ENCODE peak calls at places on chromosomes 16 and 17, in four cellular contexts. One of them, this sample, is unnamed.

GRCh38 chr17:51224615-51225262 is 35.1 kb downstream of the MBTD1 start:
- DNase-seq in PC-9: no peak
- DNase-seq in cardiac muscle cell: no peak
- DNase-seq in endothelial cell: no peak
- DNase-seq in this sample: no peak

GRCh38 chr16:85943702-85944101 is 44.7 kb downstream of the IRF8 start:
- DNase-seq in PC-9: no peak
- DNase-seq in cardiac muscle cell: no peak
- DNase-seq in endothelial cell: no peak
- DNase-seq in this sample: no peak

GRCh38 chr16:4272114-4272954 is 489 bp downstream of the TFAP4 start:
- DNase-seq in PC-9: peak; percentile 51
- DNase-seq in cardiac muscle cell: peak; percentile 40
- DNase-seq in endothelial cell: peak; percentile 46
- DNase-seq in this sample: peak; percentile 47

GRCh38 chr16:84885024-84885910 is 65.5 kb downstream of the CRISPLD2 start:
- DNase-seq in PC-9: no peak
- DNase-seq in cardiac muscle cell: peak; percentile 55
- DNase-seq in endothelial cell: no peak
- DNase-seq in this sample: peak; percentile 30

GRCh38 chr17:5380491-5381135 is 38.8 kb downstream of the NUP88 start:
- DNase-seq in PC-9: no peak
- DNase-seq in cardiac muscle cell: peak; percentile 5
- DNase-seq in endothelial cell: no peak
- DNase-seq in this sample: no peak

GRCh38 chr16:65469116-65469515 is 347.3 kb upstream of the CDH11 start:
- DNase-seq in PC-9: no peak
- DNase-seq in cardiac muscle cell: no peak
- DNase-seq in endothelial cell: no peak
- DNase-seq in this sample: no peak

GRCh38 chr16:68377667-68378420 is 67.0 kb downstream of the PRMT7 start:
- DNase-seq in PC-9: peak; percentile 31
- DNase-seq in cardiac muscle cell: peak; percentile 33
- DNase-seq in endothelial cell: no peak
- DNase-seq in this sample: peak; percentile 54

GRCh38 chr17:7781467-7781866 is 52.5 kb upstream of the KDM6B start:
- DNase-seq in PC-9: no peak
- DNase-seq in cardiac muscle cell: peak; percentile 32
- DNase-seq in endothelial cell: no peak
- DNase-seq in this sample: no peak

GRCh38 chr17:80786887-80787286 is 204.8 kb upstream of the CHMP6 start:
- DNase-seq in PC-9: no peak
- DNase-seq in cardiac muscle cell: no peak
- DNase-seq in endothelial cell: no peak
- DNase-seq in this sample: no peak

GRCh38 chr17:4858880-4859260 is 25.7 kb downstream of the MINK1 start:
- DNase-seq in PC-9: peak; percentile 84
- DNase-seq in cardiac muscle cell: peak; percentile 27
- DNase-seq in endothelial cell: no peak
- DNase-seq in this sample: peak; percentile 96

GRCh38 chr16:525520-526180 is 1.9 kb upstream of the CAPN15 start:
- DNase-seq in PC-9: peak; percentile 80
- DNase-seq in cardiac muscle cell: peak; percentile 68
- DNase-seq in endothelial cell: no peak
- DNase-seq in this sample: peak; percentile 95

GRCh38 chr16:2470603-2471015 is 488 bp upstream of the NTN3 start:
- DNase-seq in PC-9: no peak
- DNase-seq in cardiac muscle cell: no peak
- DNase-seq in endothelial cell: no peak
- DNase-seq in this sample: peak; percentile 56

GRCh38 chr16:83713597-83713996 is 94.2 kb upstream of the HSBP1 start:
- DNase-seq in PC-9: no peak
- DNase-seq in cardiac muscle cell: no peak
- DNase-seq in endothelial cell: no peak
- DNase-seq in this sample: no peak

GRCh38 chr17:32277284-32277683 is 11.7 kb downstream of the RHBDL3 start:
- DNase-seq in PC-9: no peak
- DNase-seq in cardiac muscle cell: peak; percentile 62
- DNase-seq in endothelial cell: peak; percentile 39
- DNase-seq in this sample: peak; percentile 25

GRCh38 chr16:22782299-22782698 is 31.7 kb upstream of the HS3ST2 start:
- DNase-seq in PC-9: no peak
- DNase-seq in cardiac muscle cell: no peak
- DNase-seq in endothelial cell: peak; percentile 39
- DNase-seq in this sample: no peak

GRCh38 chr16:53429221-53429943 is 4.9 kb upstream of the RBL2 start:
- DNase-seq in PC-9: peak; percentile 66
- DNase-seq in cardiac muscle cell: peak; percentile 84
- DNase-seq in endothelial cell: no peak
- DNase-seq in this sample: peak; percentile 72

GRCh38 chr17:77385750-77386501 is 245.2 kb downstream of the SEC14L1 start:
- DNase-seq in PC-9: no peak
- DNase-seq in cardiac muscle cell: peak; percentile 54
- DNase-seq in endothelial cell: no peak
- DNase-seq in this sample: no peak

GRCh38 chr16:8675183-8676159 is 1.1 kb downstream of the ABAT start:
- DNase-seq in PC-9: no peak
- DNase-seq in cardiac muscle cell: peak; percentile 18
- DNase-seq in endothelial cell: no peak
- DNase-seq in this sample: peak; percentile 21

GRCh38 chr17:80063815-80064585 is 27.6 kb downstream of the CCDC40 start:
- DNase-seq in PC-9: peak; percentile 55
- DNase-seq in cardiac muscle cell: peak; percentile 76
- DNase-seq in endothelial cell: no peak
- DNase-seq in this sample: peak; percentile 66

GRCh38 chr17:29747660-29748059 is 124.9 kb upstream of the CORO6 start:
- DNase-seq in PC-9: no peak
- DNase-seq in cardiac muscle cell: no peak
- DNase-seq in endothelial cell: no peak
- DNase-seq in this sample: no peak

GRCh38 chr17:78872486-78872885 is 30.5 kb downstream of the CEP295NL start:
- DNase-seq in PC-9: no peak
- DNase-seq in cardiac muscle cell: no peak
- DNase-seq in endothelial cell: no peak
- DNase-seq in this sample: no peak

GRCh38 chr16:67393111-67393789 is at the start of gene TPPP3:
- DNase-seq in PC-9: peak; percentile 83
- DNase-seq in cardiac muscle cell: peak; percentile 83
- DNase-seq in endothelial cell: peak; percentile 84
- DNase-seq in this sample: peak; percentile 36

GRCh38 chr17:44187131-44187899 is 543 bp downstream of the TMUB2 start:
- DNase-seq in PC-9: no peak
- DNase-seq in cardiac muscle cell: peak; percentile 61
- DNase-seq in endothelial cell: no peak
- DNase-seq in this sample: peak; percentile 48

GRCh38 chr16:50644730-50645129 is 36.4 kb downstream of the SNX20 start:
- DNase-seq in PC-9: peak; percentile 34
- DNase-seq in cardiac muscle cell: peak; percentile 60
- DNase-seq in endothelial cell: no peak
- DNase-seq in this sample: peak; percentile 50

GRCh38 chr16:66020061-66020460 is 346.4 kb upstream of the CDH5 start:
- DNase-seq in PC-9: no peak
- DNase-seq in cardiac muscle cell: no peak
- DNase-seq in endothelial cell: no peak
- DNase-seq in this sample: peak; percentile 37

GRCh38 chr17:17921192-17922082 is 50.8 kb downstream of the TOM1L2 start:
- DNase-seq in PC-9: peak; percentile 75
- DNase-seq in cardiac muscle cell: peak; percentile 95
- DNase-seq in endothelial cell: no peak
- DNase-seq in this sample: peak; percentile 78
- TF ChIP-seq CTCF in PC-9: no peak
- TF ChIP-seq CTCF in cardiac muscle cell: no peak
- TF ChIP-seq CTCF in endothelial cell: no peak
- TF ChIP-seq CTCF in this sample: no peak

GRCh38 chr17:64236827-64237403 is 26.1 kb downstream of the TEX2 start:
- DNase-seq in PC-9: no peak
- DNase-seq in cardiac muscle cell: no peak
- DNase-seq in endothelial cell: peak; percentile 18
- DNase-seq in this sample: no peak
- TF ChIP-seq CTCF in PC-9: peak; percentile 56
- TF ChIP-seq CTCF in cardiac muscle cell: peak; percentile 29
- TF ChIP-seq CTCF in endothelial cell: peak; percentile 57
- TF ChIP-seq CTCF in this sample: peak; percentile 23

DNA sequence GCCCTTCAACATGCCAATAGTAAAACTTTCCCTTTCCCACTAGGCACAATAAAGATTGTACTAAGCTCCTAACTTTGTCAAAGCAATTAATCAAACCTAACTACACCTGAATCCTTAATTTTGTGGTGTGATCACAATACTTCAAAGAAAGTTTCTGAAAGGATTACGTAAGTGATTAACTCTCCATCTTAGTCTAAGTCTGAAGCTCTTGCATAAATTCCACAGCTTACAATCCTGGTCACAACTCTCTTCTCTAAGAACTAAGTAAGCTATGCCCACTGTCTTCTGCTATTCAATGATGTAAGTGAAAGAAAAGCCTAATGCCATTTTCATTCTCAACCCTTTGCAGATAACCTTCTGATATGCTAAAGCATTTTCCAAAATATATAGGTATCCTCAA is 15.4 kb downstream of the SIAH1 start:
- DNase-seq in PC-9: no peak
- DNase-seq in cardiac muscle cell: no peak
- DNase-seq in endothelial cell: no peak
- DNase-seq in this sample: no peak
- TF ChIP-seq CTCF in PC-9: no peak
- TF ChIP-seq CTCF in cardiac muscle cell: no peak
- TF ChIP-seq CTCF in endothelial cell: no peak
- TF ChIP-seq CTCF in this sample: no peak

GRCh38 chr16:89071686-89072182 is 21.9 kb upstream of the ACSF3 start:
- DNase-seq in PC-9: no peak
- DNase-seq in cardiac muscle cell: no peak
- DNase-seq in endothelial cell: no peak
- DNase-seq in this sample: no peak
- TF ChIP-seq CTCF in PC-9: no peak
- TF ChIP-seq CTCF in cardiac muscle cell: no peak
- TF ChIP-seq CTCF in endothelial cell: no peak
- TF ChIP-seq CTCF in this sample: no peak

DNA sequence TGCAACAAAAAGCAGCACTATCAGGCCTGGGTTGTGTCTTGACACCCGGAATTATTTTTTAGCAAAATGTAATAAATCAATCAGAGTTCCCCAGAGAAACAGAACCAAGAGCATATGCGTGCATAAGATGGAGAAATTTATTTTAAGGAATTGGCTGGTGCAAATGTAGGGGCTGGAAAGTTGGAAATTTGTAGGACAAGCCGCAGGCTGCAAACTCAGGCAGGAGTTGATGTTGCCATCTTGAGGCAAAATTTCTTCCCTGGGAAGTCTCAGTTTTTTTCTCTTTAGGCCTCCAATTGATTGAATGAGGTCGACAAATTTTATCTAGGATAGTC is 158.9 kb upstream of the FAM20A start:
- DNase-seq in PC-9: no peak
- DNase-seq in cardiac muscle cell: no peak
- DNase-seq in endothelial cell: no peak
- DNase-seq in this sample: no peak
- TF ChIP-seq CTCF in PC-9: no peak
- TF ChIP-seq CTCF in cardiac muscle cell: no peak
- TF ChIP-seq CTCF in endothelial cell: no peak
- TF ChIP-seq CTCF in this sample: no peak